ENCODE peak calls at places on chromosomes 1 and 21, in six cellular contexts. V, O, Z, A, X and I are unnamed samples.

GRCh38 chr1:61287734-61288133 is 205.4 kb downstream of the NFIA start:
- DNase-seq in V (no peak), O (no peak), Z (no peak), A (no peak), X (no peak), I (no peak)

GRCh38 chr1:206472454-206472853 is 2.2 kb downstream of the IKBKE start:
- DNase-seq in V (no peak), O (no peak), Z (peak), A (no peak), X (no peak), I (no peak)

GRCh38 chr1:64601207-64601606 is 131.3 kb downstream of the CACHD1 start:
- DNase-seq in V (no peak), O (no peak), Z (no peak), A (no peak), X (no peak), I (no peak)

GRCh38 chr1:223363057-223363855 is 720 bp downstream of the SUSD4 start:
- DNase-seq in V (no peak), O (no peak), Z (peak), A (peak), X (no peak), I (no peak)

GRCh38 chr1:71049951-71050598 is 2.5 kb upstream of the PTGER3 start:
- DNase-seq in V (no peak), O (no peak), Z (peak), A (no peak), X (no peak), I (no peak)

GRCh38 chr1:154998818-154999650 is 3.6 kb upstream of the ZBTB7B start:
- DNase-seq in V (no peak), O (no peak), Z (no peak), A (peak), X (no peak), I (no peak)

GRCh38 chr1:66980745-66981367 is 56.1 kb downstream of the MIER1 start:
- DNase-seq in V (no peak), O (no peak), Z (no peak), A (no peak), X (no peak), I (no peak)

GRCh38 chr1:227281371-227281770 is 36.9 kb downstream of the CDC42BPA start:
- DNase-seq in V (no peak), O (no peak), Z (no peak), A (no peak), X (no peak), I (no peak)

GRCh38 chr1:38077523-38078147 is 31.0 kb upstream of the POU3F1 start:
- DNase-seq in V (no peak), O (no peak), Z (no peak), A (no peak), X (no peak), I (no peak)

GRCh38 chr1:104291156-104291555 is 541.5 kb downstream of the AMY1C start:
- DNase-seq in V (no peak), O (no peak), Z (no peak), A (no peak), X (no peak), I (no peak)

GRCh38 chr1:94032637-94033036 is 88.3 kb downstream of the ABCA4 start:
- DNase-seq in V (no peak), O (no peak), Z (no peak), A (no peak), X (no peak), I (no peak)

GRCh38 chr1:177975588-177976495 is 6.0 kb upstream of the SEC16B start:
- DNase-seq in V (no peak), O (no peak), Z (peak), A (no peak), X (no peak), I (no peak)

GRCh38 chr1:145824499-145824842 is 471 bp downstream of the POLR3C start:
- DNase-seq in V (no peak), O (no peak), Z (no peak), A (no peak), X (no peak), I (no peak)

GRCh38 chr1:202046227-202046626 is 35.8 kb downstream of the ELF3 start:
- DNase-seq in V (no peak), O (no peak), Z (no peak), A (no peak), X (peak), I (no peak)

GRCh38 chr1:178931843-178932551 is 61.1 kb upstream of the ANGPTL1 start:
- DNase-seq in V (no peak), O (no peak), Z (no peak), A (no peak), X (no peak), I (no peak)

GRCh38 chr1:172343246-172344099 is 77.0 kb upstream of the C1orf105 start:
- DNase-seq in V (no peak), O (no peak), Z (peak), A (no peak), X (no peak), I (no peak)

GRCh38 chr1:69312055-69312732 is 255.5 kb upstream of the LRRC7 start:
- DNase-seq in V (no peak), O (no peak), Z (no peak), A (no peak), X (no peak), I (no peak)

GRCh38 chr21:34668803-34669148 is at the start of gene CLIC6:
- DNase-seq in V (no peak), O (no peak), Z (no peak), A (no peak), X (peak), I (no peak)

GRCh38 chr1:20184997-20185833 is 681 bp upstream of the UBXN10 start:
- DNase-seq in V (no peak), O (no peak), Z (no peak), A (no peak), X (no peak), I (no peak)

GRCh38 chr1:96525657-96526613 is 195.6 kb upstream of the PTBP2 start:
- DNase-seq in V (no peak), O (no peak), Z (no peak), A (no peak), X (no peak), I (no peak)

GRCh38 chr1:1069061-1069710 is 4.9 kb downstream of the RNF223 start:
- DNase-seq in V (no peak), O (peak), Z (peak), A (peak), X (peak), I (no peak)

GRCh38 chr1:102772831-102773230 is 335.5 kb downstream of the COL11A1 start:
- DNase-seq in V (no peak), O (no peak), Z (no peak), A (no peak), X (no peak), I (no peak)

GRCh38 chr1:153630384-153630783 is 2.1 kb downstream of the S100A1 start:
- DNase-seq in V (no peak), O (no peak), Z (no peak), A (no peak), X (no peak), I (no peak)

GRCh38 chr21:41180752-41181151 is 12.8 kb downstream of the BACE2 start:
- DNase-seq in V (no peak), O (no peak), Z (no peak), A (no peak), X (no peak), I (no peak)

GRCh38 chr1:172431721-172432192 is 11.3 kb downstream of the C1orf105 start:
- DNase-seq in V (no peak), O (no peak), Z (no peak), A (no peak), X (peak), I (no peak)

GRCh38 chr1:46532498-46533178 is 18.8 kb downstream of the KNCN start:
- DNase-seq in V (no peak), O (peak), Z (peak), A (peak), X (no peak), I (no peak)

GRCh38 chr1:154326546-154327465 is 1.5 kb downstream of the ATP8B2 start:
- DNase-seq in V (peak), O (no peak), Z (no peak), A (no peak), X (no peak), I (no peak)

GRCh38 chr1:194807530-194808220 is 1621.3 kb upstream of the B3GALT2 start:
- DNase-seq in V (no peak), O (no peak), Z (no peak), A (no peak), X (no peak), I (no peak)

GRCh38 chr1:152533327-152533938 is 19.2 kb downstream of the CRCT1 start:
- DNase-seq in V (no peak), O (no peak), Z (peak), A (no peak), X (no peak), I (no peak)

GRCh38 chr1:15272009-15272781 is 25.2 kb downstream of the FHAD1 start:
- DNase-seq in V (no peak), O (no peak), Z (peak), A (no peak), X (peak), I (no peak)

GRCh38 chr1:53582211-53583020 is 123.2 kb downstream of the DMRTB1 start:
- DNase-seq in V (no peak), O (no peak), Z (no peak), A (no peak), X (peak), I (no peak)

GRCh38 chr1:210372931-210373627 is 44.4 kb downstream of the HHAT start:
- DNase-seq in V (no peak), O (no peak), Z (no peak), A (no peak), X (no peak), I (no peak)